ENCODE peak calls at places on chromosomes 16 and 17, in four cellular contexts. Q is activated naive CD8-positive, alpha-beta T cell treated with anti-CD3 and anti-CD28 coated beads for 36 hours; E is adipocyte; I is fibroblast of the conjunctiva. F is an unnamed sample.

GRCh38 chr17:57574040-57574513 is 171.0 kb downstream of the CCDC182 start:
- DNase-seq in Q (no peak), E (no peak), I (peak), F (no peak)

GRCh38 chr16:55666012-55666411 is 10.2 kb downstream of the SLC6A2 start:
- DNase-seq in Q (no peak), E (no peak), I (no peak), F (no peak)

GRCh38 chr16:23119570-23119969 is 29.7 kb downstream of the USP31 start:
- DNase-seq in Q (no peak), E (peak), I (peak), F (no peak)

GRCh38 chr17:72984145-72984924 is 108.2 kb downstream of the SLC39A11 start:
- DNase-seq in Q (no peak), E (peak), I (no peak), F (no peak)

GRCh38 chr17:11896199-11896598 is 101.1 kb downstream of the ZNF18 start:
- DNase-seq in Q (no peak), E (no peak), I (no peak), F (no peak)

GRCh38 chr17:73170324-73170723 is 5.5 kb downstream of the SSTR2 start:
- DNase-seq in Q (no peak), E (no peak), I (no peak), F (no peak)

GRCh38 chr17:8598913-8599312 is 31.6 kb downstream of the MYH10 start:
- DNase-seq in Q (no peak), E (no peak), I (no peak), F (no peak)

GRCh38 chr16:75494696-75495601 is at the start of gene CHST6:
- DNase-seq in Q (peak), E (peak), I (no peak), F (no peak)

GRCh38 chr17:39461911-39462641 is 790 bp downstream of the CDK12 start:
- DNase-seq in Q (peak), E (peak), I (peak), F (no peak)

GRCh38 chr17:27488263-27488662 is 32.0 kb downstream of the KSR1 start:
- DNase-seq in Q (no peak), E (no peak), I (no peak), F (no peak)

GRCh38 chr17:1714980-1715802 is 5.0 kb upstream of the TLCD2 start:
- DNase-seq in Q (peak), E (peak), I (peak), F (no peak)

GRCh38 chr17:16423226-16423872 is 8.0 kb downstream of the TRPV2 start:
- DNase-seq in Q (no peak), E (no peak), I (no peak), F (no peak)

GRCh38 chr16:78596996-78597422 is 497.6 kb downstream of the WWOX start:
- DNase-seq in Q (no peak), E (no peak), I (no peak), F (no peak)

GRCh38 chr17:80012156-80012555 is 23.5 kb downstream of the TBC1D16 start:
- DNase-seq in Q (no peak), E (no peak), I (no peak), F (no peak)

GRCh38 chr16:84507011-84507982 is 2.8 kb upstream of the MEAK7 start:
- DNase-seq in Q (no peak), E (no peak), I (no peak), F (no peak)

GRCh38 chr17:75454193-75454592 is 2.2 kb upstream of the TMEM94 start:
- DNase-seq in Q (no peak), E (no peak), I (no peak), F (no peak)

GRCh38 chr17:77373298-77374169 is 232.8 kb downstream of the SEC14L1 start:
- DNase-seq in Q (peak), E (peak), I (no peak), F (no peak)

GRCh38 chr17:10792156-10792555 is 11.7 kb downstream of the TMEM238L start:
- DNase-seq in Q (no peak), E (no peak), I (no peak), F (no peak)

GRCh38 chr16:56606688-56607618 is 1.4 kb upstream of the MT2A start:
- DNase-seq in Q (peak), E (peak), I (peak), F (peak)

GRCh38 chr17:44066204-44066930 is at the start of gene LSM12:
- DNase-seq in Q (peak), E (peak), I (peak), F (peak)

GRCh38 chr17:63519972-63520882 is 2.9 kb upstream of the KCNH6 start:
- DNase-seq in Q (no peak), E (no peak), I (no peak), F (no peak)

GRCh38 chr17:49699967-49700575 is 7.7 kb downstream of the SLC35B1 start:
- DNase-seq in Q (no peak), E (no peak), I (no peak), F (no peak)

GRCh38 chr16:64615647-64616280 is 506.1 kb downstream of the CDH11 start:
- DNase-seq in Q (no peak), E (peak), I (peak), F (peak)

GRCh38 chr17:66630828-66631472 is 204.0 kb upstream of the CACNG5 start:
- DNase-seq in Q (no peak), E (no peak), I (no peak), F (no peak)

GRCh38 chr17:72118588-72119279 is 2.1 kb upstream of the SOX9 start:
- DNase-seq in Q (no peak), E (peak), I (peak), F (no peak)

GRCh38 chr17:10295728-10296343 is 77.0 kb downstream of the MYH13 start:
- DNase-seq in Q (peak), E (peak), I (peak), F (peak)

GRCh38 chr17:34365340-34365739 is 2.3 kb upstream of the CCL1 start:
- DNase-seq in Q (no peak), E (no peak), I (no peak), F (no peak)

GRCh38 chr16:75486014-75486404 is 9.2 kb downstream of the CHST6 start:
- DNase-seq in Q (no peak), E (no peak), I (no peak), F (no peak)

GRCh38 chr17:37299257-37299985 is 76.4 kb upstream of the C17orf78 start:
- DNase-seq in Q (no peak), E (no peak), I (no peak), F (no peak)

GRCh38 chr16:68645494-68646388 is 631 bp downstream of the CDH3 start:
- DNase-seq in Q (no peak), E (no peak), I (no peak), F (no peak)

F was measured in smooth muscle cell of the brain vasculature.